ENCODE peak calls at places on chromosome 18, in four cellular contexts. Q is foreskin fibroblast, P is brain microvascular endothelial cell, Y is DND-41. W is an unnamed sample.

GRCh38 chr18:49584431-49584830 is 22.6 kb downstream of the LIPG start:
- DNase-seq in Q (no peak), P (no peak), Y (no peak), W (no peak)

GRCh38 chr18:45012286-45012685 is 331.6 kb downstream of the SETBP1 start:
- DNase-seq in Q (no peak), P (no peak), Y (no peak), W (no peak)

GRCh38 chr18:11908182-11909080 is at the start of gene MPPE1:
- DNase-seq in Q (peak), P (peak), Y (peak), W (peak)

GRCh38 chr18:11885278-11885991 is 22.7 kb downstream of the MPPE1 start:
- DNase-seq in Q (no peak), P (no peak), Y (no peak), W (no peak)

GRCh38 chr18:11323359-11323819 is 174.0 kb upstream of the PIEZO2 start:
- DNase-seq in Q (peak), P (peak), Y (no peak), W (no peak)

GRCh38 chr18:75162978-75163377 is 46.0 kb downstream of the PTGR3 start:
- DNase-seq in Q (no peak), P (no peak), Y (no peak), W (no peak)

GRCh38 chr18:9897129-9897528 is 11.4 kb downstream of the TXNDC2 start:
- DNase-seq in Q (no peak), P (no peak), Y (no peak), W (no peak)

GRCh38 chr18:48946329-48946835 is 4.4 kb downstream of the SMAD7 start:
- DNase-seq in Q (no peak), P (no peak), Y (no peak), W (no peak)

GRCh38 chr18:51191139-51191717 is 6.3 kb downstream of the MEX3C start:
- DNase-seq in Q (no peak), P (no peak), Y (no peak), W (peak)

DNA sequence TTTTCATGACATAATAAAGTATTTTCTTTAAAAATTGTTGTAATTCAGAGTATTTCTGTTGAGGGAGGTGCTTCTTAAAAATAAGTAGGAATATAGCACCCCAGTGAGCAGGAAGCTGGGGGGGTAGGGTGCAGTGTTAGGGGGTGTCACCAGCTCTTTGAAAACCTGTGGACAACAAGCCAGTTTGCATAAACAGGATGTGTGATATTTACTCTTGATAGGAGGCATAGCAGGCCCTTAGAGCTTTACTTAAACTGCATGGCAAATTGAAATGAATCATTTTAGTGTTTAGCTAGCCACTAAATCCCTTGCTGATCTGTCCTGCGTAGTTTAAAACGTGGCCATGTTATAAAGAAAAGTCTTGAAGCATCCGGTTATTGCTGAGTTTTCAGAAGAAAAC is 8.4 kb downstream of the TGIF1 start:
- DNase-seq in Q (no peak), P (no peak), Y (no peak), W (no peak)
- H3K4me3 ChIP-seq in Q (no peak), P (no peak), Y (no peak), W (no peak)

GRCh38 chr18:76619342-76620315 is 124.6 kb upstream of the ZNF516 start:
- DNase-seq in Q (peak), P (peak), Y (no peak), W (no peak)

GRCh38 chr18:76621184-76621583 is 126.1 kb upstream of the ZNF516 start:
- DNase-seq in Q (no peak), P (no peak), Y (no peak), W (no peak)

GRCh38 chr18:76618721-76619120 is 123.7 kb upstream of the ZNF516 start:
- DNase-seq in Q (no peak), P (no peak), Y (no peak), W (no peak)

GRCh38 chr18:76621782-76622495 is 126.9 kb upstream of the ZNF516 start:
- DNase-seq in Q (peak), P (peak), Y (no peak), W (no peak)

DNA sequence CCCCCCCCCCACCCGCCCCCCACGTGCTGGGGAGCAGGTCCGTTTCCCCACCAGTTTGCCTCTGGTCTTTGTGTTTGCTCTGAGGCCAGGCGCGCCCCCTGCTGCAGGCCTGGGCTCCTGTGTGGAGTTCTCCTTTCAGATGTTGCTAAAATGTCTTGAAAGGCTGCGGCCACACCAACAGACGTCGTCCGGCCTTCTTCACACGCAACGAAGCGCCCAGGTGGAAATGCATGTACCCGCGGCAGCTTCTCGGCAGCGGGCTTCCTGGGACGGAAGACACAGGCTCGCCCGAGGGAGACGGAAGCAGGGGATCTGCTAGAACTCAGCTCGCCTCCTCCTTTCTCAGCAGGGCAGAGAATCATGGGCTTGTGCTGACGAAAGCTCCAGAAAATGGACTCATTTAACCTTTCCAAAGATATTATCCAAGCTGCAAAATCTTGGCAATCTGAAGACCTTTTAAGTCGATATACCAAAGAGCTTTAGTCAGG is 125.3 kb upstream of the ZNF516 start:
- DNase-seq in Q (peak), P (peak), Y (no peak), W (no peak)
- H3K4me3 ChIP-seq in Q (peak), P (peak), Y (no peak), W (no peak)

DNA sequence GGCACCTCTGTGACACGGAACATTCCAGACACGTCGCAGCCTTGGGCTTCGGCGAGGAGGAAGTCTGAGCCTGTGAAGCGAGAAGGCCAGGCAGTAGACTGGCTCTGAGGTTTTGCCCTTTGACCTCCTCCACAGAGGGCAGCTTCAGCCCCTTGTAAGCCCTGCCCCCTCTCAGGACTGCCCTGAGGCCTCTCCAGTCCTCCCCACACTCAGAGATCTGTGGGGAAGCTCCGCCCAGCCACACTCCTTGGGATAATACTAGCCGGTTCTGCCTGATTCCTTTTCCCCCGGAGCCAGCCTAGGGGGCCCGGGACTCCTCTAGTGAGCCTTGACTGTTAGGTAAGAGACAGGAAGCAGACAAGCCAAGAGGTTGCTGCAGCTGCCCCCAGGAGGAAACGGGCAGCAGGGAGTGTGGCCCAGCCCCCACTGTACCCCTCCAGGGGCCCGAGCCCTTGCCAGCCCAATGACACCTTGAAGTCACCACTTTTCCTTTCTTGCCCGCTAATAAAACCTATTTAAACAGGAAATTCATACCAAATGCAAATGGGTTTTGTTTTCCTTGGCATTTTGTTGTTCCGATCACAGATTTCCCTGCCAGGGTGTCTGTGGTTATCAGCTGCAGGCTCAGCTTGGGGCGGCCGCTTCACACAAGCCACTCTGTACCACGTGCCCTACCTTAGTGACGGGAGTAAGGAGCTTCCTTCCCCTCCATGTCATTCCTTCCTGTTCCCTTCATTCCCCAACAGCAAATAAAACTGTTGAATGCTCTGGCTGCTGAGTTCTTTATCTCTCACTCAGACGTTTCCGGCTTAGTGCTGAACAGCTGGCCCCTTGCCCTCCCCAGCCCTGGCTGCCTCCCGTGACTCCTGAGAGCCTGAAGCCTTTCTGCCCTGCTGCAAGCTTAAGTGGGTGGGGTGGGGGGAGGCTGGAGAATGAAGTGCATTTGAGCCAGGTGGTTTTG is 124.7 kb downstream of the CABLES1 start:
- DNase-seq in Q (peak), P (peak), Y (peak), W (peak)
- H3K4me3 ChIP-seq in Q (no peak), P (peak), Y (peak), W (peak)

GRCh38 chr18:23618862-23619387 is 32.6 kb upstream of the NPC1 start:
- DNase-seq in Q (no peak), P (no peak), Y (no peak), W (no peak)
- H3K4me3 ChIP-seq in Q (peak), P (peak), Y (no peak), W (no peak)

GRCh38 chr18:13540783-13541182 is 185.6 kb downstream of the FAM210A start:
- DNase-seq in Q (no peak), P (no peak), Y (peak), W (peak)
- H3K4me3 ChIP-seq in Q (no peak), P (no peak), Y (no peak), W (no peak)

GRCh38 chr18:79963658-79964329 is 649 bp upstream of the HSBP1L1 start:
- DNase-seq in Q (no peak), P (no peak), Y (no peak), W (no peak)

GRCh38 chr18:79962835-79963657 is 1.4 kb upstream of the HSBP1L1 start:
- DNase-seq in Q (no peak), P (no peak), Y (no peak), W (no peak)

GRCh38 chr18:79960921-79961526 is 3.4 kb upstream of the HSBP1L1 start:
- DNase-seq in Q (no peak), P (no peak), Y (no peak), W (no peak)

GRCh38 chr18:79962311-79962710 is 2.1 kb upstream of the HSBP1L1 start:
- DNase-seq in Q (no peak), P (peak), Y (no peak), W (no peak)

GRCh38 chr18:79961527-79962291 is 2.7 kb upstream of the HSBP1L1 start:
- DNase-seq in Q (peak), P (no peak), Y (no peak), W (no peak)
- H3K4me3 ChIP-seq in Q (no peak), P (no peak), Y (no peak), W (no peak)

DNA sequence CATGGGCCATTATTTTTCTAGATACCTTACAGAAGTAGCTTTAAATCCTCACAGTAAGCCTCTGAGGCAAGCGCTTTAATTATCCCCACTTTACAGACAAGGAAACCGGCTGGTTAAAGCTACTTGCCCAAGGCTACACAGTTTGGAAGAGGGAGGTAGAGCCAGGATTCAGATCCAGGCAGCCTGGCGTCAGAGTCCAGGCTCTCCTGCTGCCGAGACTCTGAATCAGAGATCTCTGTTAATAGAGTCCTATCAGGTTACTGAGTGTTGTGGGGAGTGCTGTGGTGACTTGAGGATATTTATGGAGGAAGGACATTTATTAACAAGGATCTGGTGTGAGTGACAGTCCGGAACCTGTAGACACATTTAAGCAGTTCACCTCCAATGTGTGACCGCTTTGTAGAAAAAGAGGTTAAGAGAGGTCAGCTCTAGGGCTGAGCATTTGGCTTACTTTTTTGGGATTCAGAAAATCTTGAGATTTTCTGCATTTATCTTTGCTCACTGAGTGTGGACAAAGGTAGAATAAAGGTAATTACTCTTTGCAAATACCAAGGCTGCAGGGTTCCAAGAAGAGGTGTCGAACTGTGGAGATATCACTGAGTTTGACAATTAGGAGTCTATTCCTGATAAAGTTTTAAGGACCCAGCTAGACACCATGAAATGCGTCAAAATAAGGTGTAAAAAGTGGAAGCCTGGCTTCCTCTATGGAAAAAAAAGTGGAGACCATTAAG is 1.6 kb upstream of the CEP192 start:
- DNase-seq in Q (no peak), P (no peak), Y (no peak), W (no peak)
- H3K4me3 ChIP-seq in Q (no peak), P (no peak), Y (peak), W (no peak)